ENCODE peak calls at places on chromosomes 11 and 22, in four cellular contexts. One of them, this sample, is unnamed.

GRCh38 chr11:105609832-105610781 is at the start of gene GRIA4:
- DNase-seq in WERI-Rb-1: peak; percentile 64
- DNase-seq in fibroblast of mammary gland: peak; percentile 23
- DNase-seq in nephron progenitor cell: peak; percentile 74
- DNase-seq in this sample: peak; percentile 70

GRCh38 chr11:34512810-34513673 is 552 bp downstream of the ELF5 start:
- DNase-seq in WERI-Rb-1: peak; percentile 68
- DNase-seq in fibroblast of mammary gland: peak; percentile 43
- DNase-seq in nephron progenitor cell: peak; percentile 67
- DNase-seq in this sample: peak; percentile 81

GRCh38 chr22:27381552-27381951 is 420.0 kb downstream of the MN1 start:
- DNase-seq in WERI-Rb-1: no peak
- DNase-seq in fibroblast of mammary gland: no peak
- DNase-seq in nephron progenitor cell: peak; percentile 33
- DNase-seq in this sample: no peak

GRCh38 chr11:12754582-12755250 is 80.5 kb downstream of the TEAD1 start:
- DNase-seq in WERI-Rb-1: no peak
- DNase-seq in fibroblast of mammary gland: no peak
- DNase-seq in nephron progenitor cell: no peak
- DNase-seq in this sample: no peak

GRCh38 chr11:61567286-61568061 is 13.4 kb downstream of the SYT7 start:
- DNase-seq in WERI-Rb-1: no peak
- DNase-seq in fibroblast of mammary gland: peak; percentile 77
- DNase-seq in nephron progenitor cell: peak; percentile 98
- DNase-seq in this sample: peak; percentile 89

GRCh38 chr22:26949193-26949592 is 291.8 kb downstream of the MIAT start:
- DNase-seq in WERI-Rb-1: no peak
- DNase-seq in fibroblast of mammary gland: peak; percentile 2
- DNase-seq in nephron progenitor cell: peak; percentile 66
- DNase-seq in this sample: no peak

GRCh38 chr11:75105462-75105925 is 8.8 kb upstream of the OR2AT4 start:
- DNase-seq in WERI-Rb-1: no peak
- DNase-seq in fibroblast of mammary gland: no peak
- DNase-seq in nephron progenitor cell: no peak
- DNase-seq in this sample: peak; percentile 87

GRCh38 chr11:71979094-71979493 is 19.6 kb upstream of the IL18BP start:
- DNase-seq in WERI-Rb-1: no peak
- DNase-seq in fibroblast of mammary gland: no peak
- DNase-seq in nephron progenitor cell: no peak
- DNase-seq in this sample: no peak

GRCh38 chr22:40263191-40263590 is 83.1 kb upstream of the ADSL start:
- DNase-seq in WERI-Rb-1: no peak
- DNase-seq in fibroblast of mammary gland: no peak
- DNase-seq in nephron progenitor cell: no peak
- DNase-seq in this sample: no peak

GRCh38 chr22:33114570-33114969 is 56.4 kb upstream of the SYN3 start:
- DNase-seq in WERI-Rb-1: no peak
- DNase-seq in fibroblast of mammary gland: no peak
- DNase-seq in nephron progenitor cell: no peak
- DNase-seq in this sample: no peak

GRCh38 chr11:68145120-68145866 is 24.1 kb upstream of the CHKA start:
- DNase-seq in WERI-Rb-1: no peak
- DNase-seq in fibroblast of mammary gland: no peak
- DNase-seq in nephron progenitor cell: no peak
- DNase-seq in this sample: no peak

GRCh38 chr11:69691449-69691848 is 12.4 kb downstream of the FGF19 start:
- DNase-seq in WERI-Rb-1: no peak
- DNase-seq in fibroblast of mammary gland: no peak
- DNase-seq in nephron progenitor cell: no peak
- DNase-seq in this sample: no peak

GRCh38 chr11:107770546-107770945 is 58.7 kb upstream of the SLN start:
- DNase-seq in WERI-Rb-1: no peak
- DNase-seq in fibroblast of mammary gland: peak; percentile 40
- DNase-seq in nephron progenitor cell: no peak
- DNase-seq in this sample: no peak

GRCh38 chr22:31284241-31284745 is 8.0 kb downstream of the PIK3IP1 start:
- DNase-seq in WERI-Rb-1: peak; percentile 92
- DNase-seq in fibroblast of mammary gland: no peak
- DNase-seq in nephron progenitor cell: no peak
- DNase-seq in this sample: no peak

GRCh38 chr11:1847006-1847735 is 5.7 kb upstream of the LSP1 start:
- DNase-seq in WERI-Rb-1: no peak
- DNase-seq in fibroblast of mammary gland: no peak
- DNase-seq in nephron progenitor cell: no peak
- DNase-seq in this sample: no peak

GRCh38 chr11:94661444-94661843 is 94.3 kb downstream of the PIWIL4 start:
- DNase-seq in WERI-Rb-1: no peak
- DNase-seq in fibroblast of mammary gland: no peak
- DNase-seq in nephron progenitor cell: no peak
- DNase-seq in this sample: no peak

GRCh38 chr11:123580557-123581275 is 73.7 kb downstream of the SCN3B start:
- DNase-seq in WERI-Rb-1: peak; percentile 81
- DNase-seq in fibroblast of mammary gland: peak; percentile 22
- DNase-seq in nephron progenitor cell: peak; percentile 82
- DNase-seq in this sample: peak; percentile 88

GRCh38 chr22:39699631-39700348 is 129.2 kb downstream of the CACNA1I start:
- DNase-seq in WERI-Rb-1: no peak
- DNase-seq in fibroblast of mammary gland: no peak
- DNase-seq in nephron progenitor cell: no peak
- DNase-seq in this sample: no peak

GRCh38 chr11:116563028-116563712 is 209.6 kb downstream of the BUD13 start:
- DNase-seq in WERI-Rb-1: no peak
- DNase-seq in fibroblast of mammary gland: peak; percentile 12
- DNase-seq in nephron progenitor cell: peak; percentile 28
- DNase-seq in this sample: no peak

GRCh38 chr22:22110548-22111266 is 128.1 kb upstream of the TOP3B start:
- DNase-seq in WERI-Rb-1: peak; percentile 52
- DNase-seq in fibroblast of mammary gland: peak; percentile 57
- DNase-seq in nephron progenitor cell: peak; percentile 60
- DNase-seq in this sample: peak; percentile 51

GRCh38 chr11:75431533-75432525 is 1.2 kb downstream of the KLHL35 start:
- DNase-seq in WERI-Rb-1: no peak
- DNase-seq in fibroblast of mammary gland: no peak
- DNase-seq in nephron progenitor cell: no peak
- DNase-seq in this sample: peak; percentile 61

GRCh38 chr22:17117890-17118289 is 3.3 kb downstream of the TMEM121B start:
- DNase-seq in WERI-Rb-1: no peak
- DNase-seq in fibroblast of mammary gland: no peak
- DNase-seq in nephron progenitor cell: no peak
- DNase-seq in this sample: no peak

GRCh38 chr22:49482811-49483210 is 344.9 kb downstream of the BRD1 start:
- DNase-seq in WERI-Rb-1: no peak
- DNase-seq in fibroblast of mammary gland: no peak
- DNase-seq in nephron progenitor cell: no peak
- DNase-seq in this sample: no peak

GRCh38 chr11:3942956-3943497 is 87.6 kb downstream of the STIM1 start:
- DNase-seq in WERI-Rb-1: no peak
- DNase-seq in fibroblast of mammary gland: peak; percentile 42
- DNase-seq in nephron progenitor cell: no peak
- DNase-seq in this sample: no peak

GRCh38 chr11:8381343-8381742 is 117.7 kb upstream of the LMO1 start:
- DNase-seq in WERI-Rb-1: no peak
- DNase-seq in fibroblast of mammary gland: no peak
- DNase-seq in nephron progenitor cell: no peak
- DNase-seq in this sample: no peak

GRCh38 chr11:75430692-75431532 is 2.1 kb downstream of the KLHL35 start:
- DNase-seq in WERI-Rb-1: no peak
- DNase-seq in fibroblast of mammary gland: no peak
- DNase-seq in nephron progenitor cell: no peak
- DNase-seq in this sample: no peak

GRCh38 chr22:24894998-24895397 is 51.5 kb downstream of the LHFPL7 start:
- DNase-seq in WERI-Rb-1: no peak
- DNase-seq in fibroblast of mammary gland: peak; percentile 62
- DNase-seq in nephron progenitor cell: peak; percentile 8
- DNase-seq in this sample: no peak

GRCh38 chr11:129202646-129203045 is 10.5 kb upstream of the ARHGAP32 start:
- DNase-seq in WERI-Rb-1: no peak
- DNase-seq in fibroblast of mammary gland: no peak
- DNase-seq in nephron progenitor cell: no peak
- DNase-seq in this sample: no peak

GRCh38 chr11:82059505-82059904 is 674.2 kb downstream of the FAM181B start:
- DNase-seq in WERI-Rb-1: no peak
- DNase-seq in fibroblast of mammary gland: no peak
- DNase-seq in nephron progenitor cell: no peak
- DNase-seq in this sample: no peak

GRCh38 chr11:69375316-69376154 is 81.6 kb downstream of the MYEOV start:
- DNase-seq in WERI-Rb-1: peak; percentile 2
- DNase-seq in fibroblast of mammary gland: no peak
- DNase-seq in nephron progenitor cell: no peak
- DNase-seq in this sample: no peak

GRCh38 chr11:4626207-4627105 is 10.8 kb upstream of the OR51D1 start:
- DNase-seq in WERI-Rb-1: peak; percentile 74
- DNase-seq in fibroblast of mammary gland: peak; percentile 83
- DNase-seq in nephron progenitor cell: peak; percentile 88
- DNase-seq in this sample: peak; percentile 75

GRCh38 chr11:112265659-112266409 is 5.2 kb upstream of the PLET1 start:
- DNase-seq in WERI-Rb-1: no peak
- DNase-seq in fibroblast of mammary gland: no peak
- DNase-seq in nephron progenitor cell: no peak
- DNase-seq in this sample: no peak

GRCh38 chr11:110524227-110524626 is 94.5 kb downstream of the FDX1 start:
- DNase-seq in WERI-Rb-1: no peak
- DNase-seq in fibroblast of mammary gland: peak; percentile 98
- DNase-seq in nephron progenitor cell: no peak
- DNase-seq in this sample: no peak

GRCh38 chr22:37058917-37059701 is 7.6 kb downstream of the KCTD17 start:
- DNase-seq in WERI-Rb-1: no peak
- DNase-seq in fibroblast of mammary gland: no peak
- DNase-seq in nephron progenitor cell: no peak
- DNase-seq in this sample: no peak

GRCh38 chr11:113994077-113994954 is 19.4 kb downstream of the HTR3A start:
- DNase-seq in WERI-Rb-1: peak; percentile 44
- DNase-seq in fibroblast of mammary gland: no peak
- DNase-seq in nephron progenitor cell: peak; percentile 68
- DNase-seq in this sample: peak; percentile 50

GRCh38 chr11:19345848-19346681 is 105.3 kb upstream of the E2F8 start:
- DNase-seq in WERI-Rb-1: peak; percentile 16
- DNase-seq in fibroblast of mammary gland: peak; percentile 56
- DNase-seq in nephron progenitor cell: peak; percentile 72
- DNase-seq in this sample: no peak
- TF ChIP-seq CTCF in WERI-Rb-1: peak; percentile 15
- TF ChIP-seq CTCF in fibroblast of mammary gland: no peak
- TF ChIP-seq CTCF in nephron progenitor cell: no peak
- TF ChIP-seq CTCF in this sample: peak; percentile 11

GRCh38 chr11:120061761-120062560 is 76.0 kb downstream of the TRIM29 start:
- DNase-seq in WERI-Rb-1: peak; percentile 60
- DNase-seq in fibroblast of mammary gland: no peak
- DNase-seq in nephron progenitor cell: peak; percentile 74
- DNase-seq in this sample: peak; percentile 74
- TF ChIP-seq CTCF in WERI-Rb-1: peak; percentile 0
- TF ChIP-seq CTCF in fibroblast of mammary gland: no peak
- TF ChIP-seq CTCF in nephron progenitor cell: peak; percentile 13
- TF ChIP-seq CTCF in this sample: peak; percentile 9

GRCh38 chr11:762421-763072 is 14.7 kb downstream of the GATD1 start:
- DNase-seq in WERI-Rb-1: peak; percentile 84
- DNase-seq in fibroblast of mammary gland: peak; percentile 91
- DNase-seq in nephron progenitor cell: no peak
- DNase-seq in this sample: peak; percentile 70
- TF ChIP-seq CTCF in WERI-Rb-1: peak; percentile 67
- TF ChIP-seq CTCF in fibroblast of mammary gland: peak; percentile 19
- TF ChIP-seq CTCF in nephron progenitor cell: no peak
- TF ChIP-seq CTCF in this sample: peak; percentile 42

GRCh38 chr11:76510060-76511047 is 65.5 kb downstream of the EMSY start:
- DNase-seq in WERI-Rb-1: no peak
- DNase-seq in fibroblast of mammary gland: no peak
- DNase-seq in nephron progenitor cell: no peak
- DNase-seq in this sample: peak; percentile 54

GRCh38 chr11:76513654-76514034 is 68.8 kb downstream of the EMSY start:
- DNase-seq in WERI-Rb-1: no peak
- DNase-seq in fibroblast of mammary gland: no peak
- DNase-seq in nephron progenitor cell: no peak
- DNase-seq in this sample: no peak

GRCh38 chr11:76515494-76515893 is 70.7 kb downstream of the EMSY start:
- DNase-seq in WERI-Rb-1: no peak
- DNase-seq in fibroblast of mammary gland: no peak
- DNase-seq in nephron progenitor cell: no peak
- DNase-seq in this sample: no peak

DNA sequence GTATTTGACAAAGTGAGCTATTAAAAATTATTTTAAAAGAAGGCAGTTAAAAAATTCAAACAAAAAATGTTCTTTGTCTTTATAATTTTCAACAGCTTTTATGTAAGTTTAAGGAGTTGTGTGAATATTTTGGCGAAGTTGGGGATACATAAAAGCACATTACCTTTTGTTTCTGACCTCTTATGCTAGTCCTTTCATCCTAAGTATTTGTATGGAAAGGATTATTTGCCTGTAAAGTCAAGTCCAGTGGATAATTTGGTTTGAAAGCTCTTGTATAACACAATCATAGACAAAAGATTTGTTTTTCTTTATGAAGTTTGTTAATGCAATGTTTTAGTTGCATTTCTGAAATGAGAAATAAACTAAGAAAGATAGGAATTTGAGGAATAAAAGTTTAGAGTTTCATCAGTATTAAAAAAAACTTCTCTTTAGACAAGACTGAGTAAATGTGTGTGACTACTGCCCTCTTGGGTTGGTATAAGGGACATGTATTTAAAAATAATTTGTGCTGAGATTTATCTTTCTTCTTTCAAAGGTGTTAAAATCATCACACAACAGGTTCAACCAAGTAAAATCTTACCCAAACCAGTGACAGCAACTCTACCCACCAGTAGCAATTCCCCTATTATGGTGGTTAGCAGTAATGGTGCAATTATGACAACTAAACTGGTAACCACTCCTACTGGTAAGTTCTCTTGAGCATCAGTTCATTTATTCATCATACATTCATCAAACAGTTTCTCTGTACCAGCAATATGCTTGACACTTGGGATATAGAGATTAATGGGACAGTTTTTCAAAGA is 68.2 kb downstream of the EMSY start:
- DNase-seq in WERI-Rb-1: no peak
- DNase-seq in fibroblast of mammary gland: peak; percentile 52
- DNase-seq in nephron progenitor cell: no peak
- DNase-seq in this sample: no peak
- TF ChIP-seq CTCF in WERI-Rb-1: no peak
- TF ChIP-seq CTCF in fibroblast of mammary gland: peak; percentile 44
- TF ChIP-seq CTCF in nephron progenitor cell: peak; percentile 24
- TF ChIP-seq CTCF in this sample: peak; percentile 67

GRCh38 chr22:50582562-50583293 is at the start of gene CHKB:
- DNase-seq in WERI-Rb-1: peak; percentile 99
- DNase-seq in fibroblast of mammary gland: peak; percentile 94
- DNase-seq in nephron progenitor cell: peak; percentile 99
- DNase-seq in this sample: peak; percentile 98

GRCh38 chr22:50585781-50586180 is 3.1 kb upstream of the CHKB start:
- DNase-seq in WERI-Rb-1: no peak
- DNase-seq in fibroblast of mammary gland: no peak
- DNase-seq in nephron progenitor cell: no peak
- DNase-seq in this sample: no peak

GRCh38 chr22:50585238-50585637 is 2.6 kb upstream of the CHKB start:
- DNase-seq in WERI-Rb-1: no peak
- DNase-seq in fibroblast of mammary gland: no peak
- DNase-seq in nephron progenitor cell: no peak
- DNase-seq in this sample: no peak

GRCh38 chr22:50583294-50583865 is 731 bp upstream of the CHKB start:
- DNase-seq in WERI-Rb-1: no peak
- DNase-seq in fibroblast of mammary gland: no peak
- DNase-seq in nephron progenitor cell: no peak
- DNase-seq in this sample: no peak

GRCh38 chr22:50584106-50585096 is 1.8 kb upstream of the CHKB start:
- DNase-seq in WERI-Rb-1: no peak
- DNase-seq in fibroblast of mammary gland: no peak
- DNase-seq in nephron progenitor cell: no peak
- DNase-seq in this sample: no peak
- TF ChIP-seq CTCF in WERI-Rb-1: no peak
- TF ChIP-seq CTCF in fibroblast of mammary gland: no peak
- TF ChIP-seq CTCF in nephron progenitor cell: no peak
- TF ChIP-seq CTCF in this sample: no peak

This sample was measured in H9.